ENCODE peak calls at places on chromosome 11, in six cellular contexts. X is sigmoid colon, I is upper lobe of right lung, T is AG04450, E is IMR-90, O is H1. M is an unnamed sample.

GRCh38 chr11:132024587-132025295 is 654.3 kb downstream of the NTM start:
- DNase-seq in X (no peak), I (no peak), T (peak; percentile 43), E (peak; percentile 89), O (no peak), M (no peak)

GRCh38 chr11:134904103-134904502 is 492.1 kb upstream of the B3GAT1 start:
- DNase-seq in X (no peak), I (no peak), T (no peak), E (no peak), O (no peak), M (no peak)

GRCh38 chr11:75425422-75425821 is 7.6 kb downstream of the KLHL35 start:
- DNase-seq in X (no peak), I (no peak), T (no peak), E (no peak), O (no peak), M (no peak)

GRCh38 chr11:77153276-77154185 is 25.5 kb downstream of the MYO7A start:
- DNase-seq in X (no peak), I (no peak), T (no peak), E (no peak), O (no peak), M (no peak)

GRCh38 chr11:88533001-88533400 is 195.5 kb upstream of the CTSC start:
- DNase-seq in X (no peak), I (no peak), T (no peak), E (no peak), O (no peak), M (no peak)

GRCh38 chr11:19924321-19925115 is 211.9 kb downstream of the NAV2 start:
- DNase-seq in X (no peak), I (no peak), T (no peak), E (no peak), O (no peak), M (no peak)

GRCh38 chr11:2989551-2989950 is 2.6 kb downstream of the NAP1L4 start:
- DNase-seq in X (no peak), I (no peak), T (no peak), E (no peak), O (no peak), M (no peak)

GRCh38 chr11:62923634-62924411 is 2.7 kb upstream of the CHRM1 start:
- DNase-seq in X (no peak), I (peak; percentile 61), T (no peak), E (no peak), O (no peak), M (no peak)

GRCh38 chr11:84524422-84525051 is 1102.6 kb downstream of the DLG2 start:
- DNase-seq in X (no peak), I (no peak), T (no peak), E (peak; percentile 25), O (no peak), M (no peak)

GRCh38 chr11:44033411-44033850 is 14.3 kb upstream of the ACCSL start:
- DNase-seq in X (no peak), I (no peak), T (no peak), E (no peak), O (no peak), M (no peak)

GRCh38 chr11:70501026-70501901 is 102.9 kb downstream of the CTTN start:
- DNase-seq in X (peak; percentile 67), I (peak; percentile 55), T (no peak), E (no peak), O (no peak), M (no peak)

GRCh38 chr11:76776472-76776871 is 6.7 kb upstream of the TSKU start:
- DNase-seq in X (no peak), I (no peak), T (no peak), E (no peak), O (no peak), M (no peak)

GRCh38 chr11:10412266-10412665 is 42.8 kb upstream of the AMPD3 start:
- DNase-seq in X (no peak), I (no peak), T (no peak), E (no peak), O (no peak), M (no peak)

GRCh38 chr11:44563716-44564115 is 1.7 kb upstream of the CD82 start:
- DNase-seq in X (no peak), I (no peak), T (peak; percentile 54), E (peak; percentile 81), O (no peak), M (no peak)

GRCh38 chr11:67271548-67272284 is 5.4 kb downstream of the GRK2 start:
- DNase-seq in X (peak; percentile 62), I (peak; percentile 67), T (no peak), E (no peak), O (no peak), M (no peak)
- H3K4me3 ChIP-seq in X (no peak overlapping the region), I (peak overlapping the region; percentile 93), T (no peak overlapping the region), E (no peak overlapping the region), O (no peak overlapping the region), M (no peak overlapping the region)

GRCh38 chr11:73141309-73142127 is 600 bp downstream of the FCHSD2 start:
- DNase-seq in X (peak; percentile 88), I (peak; percentile 90), T (no peak), E (peak; percentile 69), O (no peak), M (no peak)
- H3K4me3 ChIP-seq in X (peak overlapping the region; percentile 67), I (peak overlapping the region; percentile 98), T (peak overlapping the region; percentile 92), E (peak overlapping the region; percentile 68), O (peak overlapping the region; percentile 75), M (peak overlapping the region; percentile 52)

DNA sequence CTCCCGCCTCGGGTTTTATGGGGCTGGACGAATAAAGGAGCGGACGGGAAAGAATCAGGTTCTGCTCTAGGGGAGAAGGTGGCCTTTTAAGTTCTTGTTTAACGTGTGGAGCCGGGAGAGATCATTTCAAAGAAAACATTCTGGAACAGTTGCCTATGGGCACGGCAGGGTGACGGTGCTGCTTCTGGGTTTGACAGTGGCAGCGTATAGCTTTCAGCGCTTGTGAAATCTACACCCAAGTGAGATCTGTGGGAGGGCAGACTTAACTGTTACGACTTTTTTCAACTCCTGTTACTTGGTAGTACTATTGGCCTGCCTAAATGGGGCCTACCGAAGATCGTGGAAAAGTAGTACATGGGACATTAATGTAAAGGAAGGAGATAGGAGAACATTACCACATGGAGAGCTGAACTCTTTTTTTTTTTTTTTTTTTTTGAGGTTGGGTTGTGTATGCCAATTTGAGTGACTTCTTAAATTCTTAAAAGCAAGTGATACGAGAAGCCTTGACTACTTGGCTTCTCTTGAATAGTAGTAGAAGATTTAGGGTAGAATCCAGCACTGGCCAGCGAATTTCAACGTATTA is 745 bp downstream of the USP47 start:
- DNase-seq in X (peak; percentile 80), I (no peak), T (no peak), E (peak; percentile 86), O (no peak), M (no peak)
- H3K4me3 ChIP-seq in X (peak overlapping the region; percentile 82), I (peak overlapping the region; percentile 79), T (peak overlapping the region; percentile 76), E (peak overlapping the region; percentile 98), O (peak overlapping the region; percentile 87), M (peak overlapping the region; percentile 85)

GRCh38 chr11:117073539-117073938 is 24.7 kb downstream of the SIK3 start:
- DNase-seq in X (no peak), I (no peak), T (no peak), E (no peak), O (no peak), M (no peak)
- H3K4me3 ChIP-seq in X (no peak overlapping the region), I (no peak overlapping the region), T (no peak overlapping the region), E (no peak overlapping the region), O (no peak overlapping the region), M (no peak overlapping the region)

DNA sequence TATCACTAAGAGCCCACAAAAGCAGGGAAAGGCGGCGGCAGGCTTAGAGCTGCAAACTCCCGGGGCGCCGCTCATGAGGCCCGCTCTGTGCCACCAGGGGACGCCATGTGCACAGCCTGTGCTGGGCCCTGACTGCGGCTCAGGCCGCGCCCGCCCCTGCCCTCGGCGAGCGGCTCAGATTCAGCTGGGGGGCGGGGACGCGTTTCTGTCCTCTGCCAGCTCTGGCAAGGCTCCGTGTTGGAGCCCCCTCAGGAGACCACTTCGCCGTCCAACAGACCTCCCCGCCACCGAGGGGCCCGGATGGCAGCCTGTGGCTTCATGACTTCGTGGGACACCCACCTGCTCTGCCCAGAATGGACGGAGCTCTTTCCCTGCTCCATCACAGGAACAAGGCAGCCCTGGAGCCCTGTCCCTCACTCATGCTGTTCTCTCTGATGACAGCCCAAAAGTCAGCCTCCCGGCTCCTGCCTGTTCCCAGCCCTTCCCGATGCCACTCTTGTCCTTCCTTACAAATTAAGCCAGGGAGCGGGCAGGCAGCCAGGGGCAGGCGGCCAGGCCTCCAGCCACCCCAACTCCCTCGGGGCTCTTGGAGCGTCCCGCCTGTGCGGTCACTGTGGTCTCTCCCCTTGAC is 69.1 kb downstream of the NAT10 start:
- DNase-seq in X (peak; percentile 90), I (peak; percentile 92), T (no peak), E (peak; percentile 49), O (peak; percentile 50), M (no peak)
- H3K4me3 ChIP-seq in X (peak overlapping the region; percentile 39), I (peak overlapping the region; percentile 25), T (peak overlapping the region; percentile 49), E (no peak overlapping the region), O (peak overlapping the region; percentile 42), M (peak overlapping the region; percentile 25)

GRCh38 chr11:57376095-57376812 is 4.7 kb downstream of the PRG3 start:
- DNase-seq in X (no peak), I (no peak), T (no peak), E (no peak), O (no peak), M (no peak)
- H3K4me3 ChIP-seq in X (no peak overlapping the region), I (no peak overlapping the region), T (no peak overlapping the region), E (no peak overlapping the region), O (peak overlapping the region; percentile 5), M (no peak overlapping the region)

M was measured in iPS DF 6.9.